ENCODE peak calls at places on chromosomes 2 and 18, in nine cellular contexts. J is kidney; N is AG09309; E is fibroblast of lung; T is hepatocyte; U is activated T-cell treated with anti-CD3 and anti-CD28 coated beads, Interleukin-2, amount 50 U/mL, for 72 hours; M is LoVo; I is hippocampal formation; K is germinal center. C is an unnamed sample.

GRCh38 chr2:218395826-218396687 is 3.6 kb upstream of the CTDSP1 start:
- DNase-seq in J (peak; percentile 99), N (peak; percentile 95), E (peak; percentile 98), T (peak; percentile 98), U (peak; percentile 95), M (peak; percentile 94), I (peak; percentile 96), K (peak; percentile 89), C (peak; percentile 94)

GRCh38 chr2:41495050-41495449 is 552.8 kb upstream of the PKDCC start:
- DNase-seq in J (no peak), N (no peak), E (peak; percentile 1), T (no peak), U (no peak), M (no peak), I (no peak), K (no peak), C (no peak)

GRCh38 chr2:113201496-113202304 is 27.9 kb downstream of the PSD4 start:
- DNase-seq in J (no peak), N (no peak), E (no peak), T (no peak), U (no peak), M (no peak), I (no peak), K (no peak), C (no peak)

GRCh38 chr2:26245231-26245732 is 543 bp downstream of the HADHB start:
- DNase-seq in J (no peak), N (no peak), E (no peak), T (peak; percentile 71), U (peak; percentile 50), M (peak; percentile 39), I (peak; percentile 17), K (peak; percentile 38), C (peak; percentile 29)

GRCh38 chr18:34977787-34978532 is 63.3 kb upstream of the MAPRE2 start:
- DNase-seq in J (peak; percentile 83), N (no peak), E (peak; percentile 20), T (peak; percentile 69), U (peak; percentile 68), M (peak; percentile 7), I (peak; percentile 30), K (peak; percentile 21), C (peak; percentile 28)

GRCh38 chr2:63058149-63058741 is 7.6 kb downstream of the OTX1 start:
- DNase-seq in J (no peak), N (no peak), E (peak; percentile 59), T (no peak), U (peak; percentile 3), M (no peak), I (no peak), K (no peak), C (peak; percentile 36)

GRCh38 chr2:210617732-210618330 is 61.4 kb downstream of the CPS1 start:
- DNase-seq in J (no peak), N (no peak), E (peak; percentile 58), T (peak; percentile 67), U (peak; percentile 5), M (peak; percentile 24), I (peak; percentile 80), K (peak; percentile 4), C (no peak)

GRCh38 chr2:148814853-148815419 is 60.1 kb upstream of the KIF5C start:
- DNase-seq in J (no peak), N (no peak), E (peak; percentile 17), T (no peak), U (no peak), M (no peak), I (no peak), K (no peak), C (no peak)

GRCh38 chr2:102046135-102046901 is 54.6 kb downstream of the IL1R2 start:
- DNase-seq in J (no peak), N (no peak), E (peak; percentile 96), T (no peak), U (no peak), M (no peak), I (no peak), K (no peak), C (no peak)

C was measured in GM13977.